ENCODE peak calls at places on chromosomes 12 and 14, in seven cellular contexts. T, K, L, P, W, J and N are unnamed samples.

GRCh38 chr14:56423591-56423991 is 156.0 kb upstream of the TMEM260 start:
- DNase-seq in T (no peak), K (no peak), L (no peak), P (no peak), W (no peak), J (no peak), N (no peak)

GRCh38 chr14:60649815-60650381 is 621 bp upstream of the SIX1 start:
- DNase-seq in T (no peak), K (no peak), L (no peak), P (no peak), W (no peak), J (no peak), N (peak)

GRCh38 chr12:54447917-54448316 is 25.5 kb downstream of the GTSF1 start:
- DNase-seq in T (no peak), K (no peak), L (no peak), P (no peak), W (no peak), J (no peak), N (no peak)

GRCh38 chr14:89639687-89640086 is 222.7 kb upstream of the FOXN3 start:
- DNase-seq in T (no peak), K (no peak), L (no peak), P (no peak), W (no peak), J (no peak), N (no peak)

GRCh38 chr12:93163260-93164036 is 214.3 kb upstream of the NUDT4 start:
- DNase-seq in T (no peak), K (no peak), L (no peak), P (no peak), W (no peak), J (no peak), N (no peak)

GRCh38 chr14:71551291-71551955 is 380.8 kb upstream of the RGS6 start:
- DNase-seq in T (no peak), K (no peak), L (no peak), P (no peak), W (no peak), J (no peak), N (no peak)

GRCh38 chr12:45687081-45688015 is 42.2 kb upstream of the ARID2 start:
- DNase-seq in T (no peak), K (peak), L (no peak), P (no peak), W (no peak), J (no peak), N (no peak)

GRCh38 chr12:57836442-57837375 is 9.8 kb downstream of the CTDSP2 start:
- DNase-seq in T (peak), K (peak), L (no peak), P (peak), W (peak), J (no peak), N (peak)

GRCh38 chr14:95953111-95953724 is 76.6 kb downstream of the TUNAR start:
- DNase-seq in T (no peak), K (no peak), L (no peak), P (no peak), W (no peak), J (no peak), N (no peak)

GRCh38 chr12:75750950-75751349 is 239.5 kb upstream of the KRR1 start:
- DNase-seq in T (no peak), K (no peak), L (no peak), P (no peak), W (no peak), J (no peak), N (no peak)

GRCh38 chr14:78606111-78606510 is 435.9 kb downstream of the NRXN3 start:
- DNase-seq in T (no peak), K (no peak), L (no peak), P (no peak), W (no peak), J (peak), N (no peak)

GRCh38 chr14:105843444-105844046 is 317.2 kb downstream of the TMEM121 start:
- DNase-seq in T (no peak), K (no peak), L (no peak), P (peak), W (no peak), J (no peak), N (no peak)

GRCh38 chr14:103372552-103373304 is 12.5 kb upstream of the MARK3 start:
- DNase-seq in T (no peak), K (peak), L (no peak), P (peak), W (no peak), J (peak), N (no peak)

GRCh38 chr14:93965287-93965821 is 11.0 kb downstream of the ASB2 start:
- DNase-seq in T (no peak), K (no peak), L (no peak), P (no peak), W (no peak), J (peak), N (no peak)

GRCh38 chr12:60494249-60494648 is 898.4 kb downstream of the SLC16A7 start:
- DNase-seq in T (no peak), K (no peak), L (no peak), P (no peak), W (no peak), J (peak), N (peak)

GRCh38 chr12:121968880-121969279 is 50.5 kb downstream of the CFAP251 start:
- DNase-seq in T (no peak), K (no peak), L (no peak), P (peak), W (no peak), J (no peak), N (no peak)

GRCh38 chr12:52225752-52226151 is 7.3 kb upstream of the KRT7 start:
- DNase-seq in T (no peak), K (no peak), L (no peak), P (no peak), W (no peak), J (no peak), N (no peak)

GRCh38 chr14:91418387-91419043 is 895 bp upstream of the CCDC88C start:
- DNase-seq in T (peak), K (peak), L (peak), P (peak), W (peak), J (no peak), N (peak)